ENCODE peak calls at places on chromosomes 6 and 20, in five cellular contexts. K, P, X, U and G are unnamed samples.

GRCh38 chr20:24470782-24471582 is 1.6 kb downstream of the SYNDIG1 start:
- DNase-seq in U (no peak), K (no peak), X (no peak), P (no peak), G (no peak)

GRCh38 chr20:1934578-1935573 is 39.7 kb downstream of the SIRPA start:
- DNase-seq in U (no peak), P (peak; percentile 74), X (peak; percentile 66), K (peak; percentile 78), G (peak; percentile 58)

GRCh38 chr20:31704225-31705119 is 18.2 kb downstream of the BCL2L1 start:
- DNase-seq in P (peak; percentile 34), K (peak; percentile 66), U (peak; percentile 98), X (peak; percentile 52), G (peak; percentile 56)

GRCh38 chr6:11855743-11856142 is 77.1 kb upstream of the ADTRP start:
- DNase-seq in K (no peak), P (no peak), X (no peak), U (no peak), G (no peak)

GRCh38 chr6:11685411-11686093 is 93.1 kb downstream of the ADTRP start:
- DNase-seq in X (peak; percentile 68), P (no peak), U (peak; percentile 98), K (peak; percentile 64), G (peak; percentile 83)

GRCh38 chr6:152094992-152095592 is 287.6 kb downstream of the ESR1 start:
- DNase-seq in K (peak; percentile 100), P (peak; percentile 54), X (peak; percentile 99), U (peak; percentile 95), G (peak; percentile 91)

GRCh38 chr20:17657898-17658647 is 24.0 kb downstream of the RRBP1 start:
- DNase-seq in K (no peak), U (no peak), P (no peak), X (no peak), G (no peak)

GRCh38 chr20:53337419-53338101 is 256.1 kb downstream of the ZNF217 start:
- DNase-seq in P (no peak), K (no peak), U (no peak), X (no peak), G (no peak)

GRCh38 chr20:59177266-59178250 is 13.9 kb downstream of the ZNF831 start:
- DNase-seq in X (no peak), K (no peak), U (no peak), P (no peak), G (no peak)

GRCh38 chr6:346389-347030 is 45.0 kb upstream of the IRF4 start:
- DNase-seq in P (no peak), X (peak; percentile 24), U (no peak), K (peak; percentile 48), G (peak; percentile 69)

GRCh38 chr6:28809947-28810654 is 113.7 kb downstream of the TRIM27 start:
- DNase-seq in U (no peak), X (no peak), P (no peak), K (no peak), G (no peak)

GRCh38 chr6:81743649-81744048 is 8.8 kb downstream of the TENT5A start:
- DNase-seq in U (no peak), P (no peak), K (no peak), X (no peak), G (no peak)

GRCh38 chr6:169725270-169726048 is 1.2 kb upstream of the PHF10 start:
- DNase-seq in X (peak; percentile 79), P (peak; percentile 29), K (peak; percentile 94), U (peak; percentile 77), G (peak; percentile 38)

GRCh38 chr6:16716450-16716858 is 44.8 kb downstream of the ATXN1 start:
- DNase-seq in X (no peak), K (no peak), P (no peak), U (no peak), G (no peak)

GRCh38 chr6:156461647-156462046 is 315.5 kb upstream of the ARID1B start:
- DNase-seq in X (no peak), U (no peak), P (no peak), K (no peak), G (no peak)

GRCh38 chr20:44137210-44137781 is 49.7 kb downstream of the JPH2 start:
- DNase-seq in X (no peak), U (no peak), K (peak; percentile 38), P (peak; percentile 72), G (no peak)

GRCh38 chr6:42618686-42619085 is 54.9 kb downstream of the UBR2 start:
- DNase-seq in K (peak; percentile 83), U (no peak), P (no peak), X (no peak), G (peak; percentile 1)

GRCh38 chr20:63980806-63981728 is at the start of gene PRPF6:
- DNase-seq in X (peak; percentile 84), U (peak; percentile 90), K (peak; percentile 92), P (peak; percentile 94), G (peak; percentile 96)

GRCh38 chr6:13217206-13217905 is 111.0 kb downstream of the TBC1D7 start:
- DNase-seq in K (peak; percentile 34), P (no peak), X (no peak), U (no peak), G (no peak)

GRCh38 chr6:27617046-27617687 is 144.3 kb upstream of the ZNF184 start:
- DNase-seq in U (no peak), X (peak; percentile 16), K (no peak), P (no peak), G (peak; percentile 55)
- H3K27me3 ChIP-seq in U (no peaks in the 10 kb centered on the region), X (no peaks in the 10 kb centered on the region), K (no peaks in the 10 kb centered on the region), P (peaks cover 97% of the 10 kb centered on the region), G (peaks cover 2% of the 10 kb centered on the region)

GRCh38 chr20:49658508-49658907 is 55.2 kb downstream of the B4GALT5 start:
- DNase-seq in X (no peak), P (no peak), U (no peak), K (no peak), G (no peak)
- H3K4me3 ChIP-seq in X (no peak overlapping the region), P (no peak overlapping the region), U (no peak overlapping the region), K (no peak overlapping the region), G (no peak overlapping the region)

GRCh38 chr20:36796117-36796516 is 22.6 kb upstream of the DSN1 start:
- DNase-seq in P (no peak), K (no peak), X (no peak), U (no peak), G (no peak)
- H3K36me3 ChIP-seq in P (peaks cover 98% of the 10 kb centered on the region), K (peaks cover 62% of the 10 kb centered on the region), X (peaks cover 50% of the 10 kb centered on the region), U (no peaks in the 10 kb centered on the region), G (peaks cover 97% of the 10 kb centered on the region)

GRCh38 chr6:93300661-93301060 is 118.7 kb downstream of the EPHA7 start:
- DNase-seq in P (no peak), U (no peak), X (no peak), K (no peak), G (no peak)

GRCh38 chr6:93304514-93304913 is 114.8 kb downstream of the EPHA7 start:
- DNase-seq in X (no peak), P (no peak), U (no peak), K (no peak), G (no peak)

GRCh38 chr6:93295631-93296030 is 123.7 kb downstream of the EPHA7 start:
- DNase-seq in K (no peak), P (no peak), X (no peak), U (no peak), G (no peak)

GRCh38 chr6:93294879-93295278 is 124.5 kb downstream of the EPHA7 start:
- DNase-seq in U (no peak), K (no peak), P (no peak), X (no peak), G (no peak)

DNA sequence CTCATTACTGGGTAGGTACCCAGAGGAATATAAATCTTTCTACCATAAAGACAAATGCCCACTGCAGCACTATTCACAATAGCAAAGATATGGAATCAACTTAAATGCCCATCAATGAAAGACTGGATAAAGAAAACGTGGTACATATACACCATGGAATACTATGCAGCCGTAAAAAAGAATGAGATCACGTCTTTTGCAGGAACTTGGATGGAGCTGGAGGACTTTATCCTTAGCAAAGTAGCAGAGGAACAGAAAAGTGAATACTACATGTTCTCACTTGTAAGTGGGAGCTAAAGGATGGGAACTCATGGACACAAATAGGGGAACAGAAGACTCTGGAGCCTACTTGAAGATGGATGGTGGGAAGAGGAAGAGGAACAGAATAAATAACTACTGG is 119.7 kb downstream of the EPHA7 start:
- DNase-seq in U (no peak), X (no peak), K (no peak), P (no peak), G (no peak)
- H3K27me3 ChIP-seq in U (no peaks in the 10 kb centered on the region), X (no peaks in the 10 kb centered on the region), K (no peaks in the 10 kb centered on the region), P (no peaks in the 10 kb centered on the region), G (no peaks in the 10 kb centered on the region)

GRCh38 chr6:26025047-26025893 is 62.0 kb upstream of the HFE start:
- DNase-seq in P (no peak), X (peak; percentile 77), K (peak; percentile 91), U (peak; percentile 85), G (no peak)
- H3K4me3 ChIP-seq in P (peak overlapping the region; percentile 73), X (no peak overlapping the region), K (no peak overlapping the region), U (peak overlapping the region; percentile 75), G (peak overlapping the region; percentile 56)

GRCh38 chr20:50548396-50548795 is 38.2 kb downstream of the PTPN1 start:
- DNase-seq in P (no peak), U (no peak), K (no peak), X (no peak), G (no peak)

GRCh38 chr20:50550531-50550930 is 40.3 kb downstream of the PTPN1 start:
- DNase-seq in X (no peak), U (no peak), K (no peak), P (no peak), G (no peak)

GRCh38 chr20:50546729-50547314 is 36.6 kb downstream of the PTPN1 start:
- DNase-seq in U (no peak), K (no peak), P (no peak), X (no peak), G (no peak)

GRCh38 chr20:50545123-50545522 is 34.9 kb downstream of the PTPN1 start:
- DNase-seq in P (no peak), U (no peak), K (no peak), X (no peak), G (no peak)

DNA sequence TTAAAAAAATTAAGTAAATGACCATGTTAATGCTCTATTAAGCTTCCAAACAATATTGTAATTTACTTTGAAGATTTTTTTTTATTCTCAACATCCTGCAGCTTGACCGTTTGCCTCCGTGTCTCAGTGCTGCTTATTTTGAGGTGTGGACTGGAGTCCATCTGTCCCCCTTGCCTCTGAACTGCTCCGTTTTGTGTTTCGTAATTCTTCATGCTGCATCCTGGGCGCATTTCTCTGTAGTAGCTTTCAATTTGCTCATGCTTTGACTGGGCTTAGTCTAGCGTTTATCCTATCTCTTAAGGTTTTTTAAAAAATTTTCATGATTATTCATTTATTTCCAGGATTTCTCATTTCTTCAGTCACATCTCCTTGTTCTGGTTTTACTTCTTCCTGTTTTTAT is 37.8 kb downstream of the PTPN1 start:
- DNase-seq in X (no peak), K (no peak), U (no peak), P (no peak), G (no peak)
- H3K36me3 ChIP-seq in X (peaks cover 5% of the 10 kb centered on the region), K (peaks cover 11% of the 10 kb centered on the region), U (peaks cover 10% of the 10 kb centered on the region), P (no peaks in the 10 kb centered on the region), G (peaks cover 34% of the 10 kb centered on the region)

DNA sequence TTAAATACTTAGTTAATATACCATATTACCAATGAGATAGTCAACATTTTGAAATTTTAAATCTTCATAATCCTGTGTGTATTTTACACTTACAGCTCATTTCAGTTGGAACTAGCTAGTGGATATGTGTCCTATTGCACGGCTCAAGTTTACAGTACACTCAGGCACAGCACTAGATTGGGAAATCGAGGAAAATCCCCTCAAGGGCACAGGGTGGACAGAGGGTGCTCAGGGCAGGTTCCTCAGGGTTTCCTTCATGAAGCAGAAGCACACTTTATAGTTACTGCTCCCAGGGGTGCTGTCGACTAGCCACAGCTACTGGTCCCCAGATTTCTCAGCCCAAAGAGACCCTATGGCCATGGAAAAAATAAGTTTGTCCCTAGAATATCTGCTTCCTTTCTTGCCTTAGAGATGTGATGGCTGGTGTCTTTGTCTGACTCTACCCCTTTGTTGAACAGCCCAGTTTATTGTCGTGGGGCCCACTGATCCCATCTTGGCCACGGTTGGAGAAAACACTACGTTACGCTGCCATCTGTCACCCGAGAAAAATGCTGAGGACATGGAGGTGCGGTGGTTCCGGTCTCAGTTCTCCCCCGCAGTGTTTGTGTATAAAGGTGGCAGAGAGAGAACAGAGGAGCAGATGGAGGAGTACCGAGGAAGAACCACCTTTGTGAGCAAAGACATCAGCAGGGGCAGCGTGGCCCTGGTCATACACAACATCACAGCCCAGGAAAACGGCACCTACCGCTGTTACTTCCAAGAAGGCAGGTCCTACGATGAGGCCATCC is 1.5 kb downstream of the BTN2A1 start:
- DNase-seq in U (no peak), K (peak; percentile 34), X (no peak), P (no peak), G (no peak)
- H3K27me3 ChIP-seq in U (no peaks in the 10 kb centered on the region), K (no peaks in the 10 kb centered on the region), X (no peaks in the 10 kb centered on the region), P (no peaks in the 10 kb centered on the region), G (no peaks in the 10 kb centered on the region)